ENCODE peak calls at places on chromosome X, in seven cellular contexts. One of them, this sample, is unnamed.

GRCh38 chrX:13081385-13082285 is 37.2 kb upstream of the FAM9C start:
- DNase-seq in HCT116: no peak
- DNase-seq in K562: no peak
- DNase-seq in H1: no peak
- DNase-seq in SK-N-SH: no peak
- DNase-seq in HepG2: no peak
- DNase-seq in GM12878: peak; percentile 77
- DNase-seq in this sample: no peak

GRCh38 chrX:148530464-148531077 is 30.2 kb downstream of the AFF2 start:
- DNase-seq in HCT116: no peak
- DNase-seq in K562: no peak
- DNase-seq in H1: no peak
- DNase-seq in SK-N-SH: no peak
- DNase-seq in HepG2: no peak
- DNase-seq in GM12878: no peak
- DNase-seq in this sample: no peak

GRCh38 chrX:110657073-110657472 is 138.5 kb downstream of the CHRDL1 start:
- DNase-seq in HCT116: no peak
- DNase-seq in K562: no peak
- DNase-seq in H1: no peak
- DNase-seq in SK-N-SH: no peak
- DNase-seq in HepG2: no peak
- DNase-seq in GM12878: no peak
- DNase-seq in this sample: no peak

GRCh38 chrX:142184756-142185602 is 20.1 kb downstream of the MAGEC2 start:
- DNase-seq in HCT116: no peak
- DNase-seq in K562: no peak
- DNase-seq in H1: no peak
- DNase-seq in SK-N-SH: no peak
- DNase-seq in HepG2: no peak
- DNase-seq in GM12878: no peak
- DNase-seq in this sample: no peak

GRCh38 chrX:72712094-72712755 is 1.9 kb downstream of the PHKA1 start:
- DNase-seq in HCT116: no peak
- DNase-seq in K562: peak; percentile 20
- DNase-seq in H1: no peak
- DNase-seq in SK-N-SH: peak; percentile 34
- DNase-seq in HepG2: no peak
- DNase-seq in GM12878: no peak
- DNase-seq in this sample: no peak

GRCh38 chrX:144006811-144007210 is 122.9 kb downstream of the UBE2NL start:
- DNase-seq in HCT116: no peak
- DNase-seq in K562: no peak
- DNase-seq in H1: no peak
- DNase-seq in SK-N-SH: no peak
- DNase-seq in HepG2: no peak
- DNase-seq in GM12878: no peak
- DNase-seq in this sample: peak; percentile 56

GRCh38 chrX:100356497-100356896 is 53.6 kb downstream of the PCDH19 start:
- DNase-seq in HCT116: no peak
- DNase-seq in K562: no peak
- DNase-seq in H1: no peak
- DNase-seq in SK-N-SH: no peak
- DNase-seq in HepG2: peak; percentile 2
- DNase-seq in GM12878: no peak
- DNase-seq in this sample: no peak

GRCh38 chrX:40784516-40785151 is 49.3 kb upstream of the MED14 start:
- DNase-seq in HCT116: no peak
- DNase-seq in K562: no peak
- DNase-seq in H1: no peak
- DNase-seq in SK-N-SH: no peak
- DNase-seq in HepG2: peak; percentile 63
- DNase-seq in GM12878: no peak
- DNase-seq in this sample: no peak

GRCh38 chrX:51420610-51421009 is 75.8 kb downstream of the NUDT11 start:
- DNase-seq in HCT116: peak; percentile 23
- DNase-seq in K562: peak; percentile 13
- DNase-seq in H1: no peak
- DNase-seq in SK-N-SH: peak; percentile 40
- DNase-seq in HepG2: peak; percentile 5
- DNase-seq in GM12878: no peak
- DNase-seq in this sample: no peak

GRCh38 chrX:39012561-39013209 is 211.4 kb downstream of the MID1IP1 start:
- DNase-seq in HCT116: no peak
- DNase-seq in K562: no peak
- DNase-seq in H1: no peak
- DNase-seq in SK-N-SH: peak; percentile 9
- DNase-seq in HepG2: no peak
- DNase-seq in GM12878: no peak
- DNase-seq in this sample: no peak

GRCh38 chrX:129932137-129932791 is 26.3 kb downstream of the UTP14A start:
- DNase-seq in HCT116: peak; percentile 81
- DNase-seq in K562: peak; percentile 97
- DNase-seq in H1: peak; percentile 64
- DNase-seq in SK-N-SH: peak; percentile 94
- DNase-seq in HepG2: peak; percentile 62
- DNase-seq in GM12878: peak; percentile 38
- DNase-seq in this sample: peak; percentile 78

GRCh38 chrX:46180258-46180687 is 364.9 kb downstream of the ZNF674 start:
- DNase-seq in HCT116: peak; percentile 85
- DNase-seq in K562: peak; percentile 11
- DNase-seq in H1: no peak
- DNase-seq in SK-N-SH: no peak
- DNase-seq in HepG2: peak; percentile 2
- DNase-seq in GM12878: peak; percentile 49
- DNase-seq in this sample: no peak
- TF ChIP-seq JUND in HCT116: peak; percentile 74
- TF ChIP-seq JUND in K562: no peak
- TF ChIP-seq JUND in H1: no peak
- TF ChIP-seq JUND in SK-N-SH: no peak
- TF ChIP-seq JUND in HepG2: no peak
- TF ChIP-seq JUND in GM12878: no peak
- TF ChIP-seq JUND in this sample: no peak

GRCh38 chrX:106391284-106391852 is 220.4 kb upstream of the RADX start:
- DNase-seq in HCT116: no peak
- DNase-seq in K562: no peak
- DNase-seq in H1: no peak
- DNase-seq in SK-N-SH: no peak
- DNase-seq in HepG2: no peak
- DNase-seq in GM12878: no peak
- DNase-seq in this sample: no peak
- TF ChIP-seq JUND in HCT116: no peak
- TF ChIP-seq JUND in K562: no peak
- TF ChIP-seq JUND in H1: no peak
- TF ChIP-seq JUND in SK-N-SH: no peak
- TF ChIP-seq JUND in HepG2: no peak
- TF ChIP-seq JUND in GM12878: no peak
- TF ChIP-seq JUND in this sample: no peak

GRCh38 chrX:67613366-67613765 is 69.5 kb downstream of the AR start:
- DNase-seq in HCT116: no peak
- DNase-seq in K562: no peak
- DNase-seq in H1: no peak
- DNase-seq in SK-N-SH: no peak
- DNase-seq in HepG2: no peak
- DNase-seq in GM12878: no peak
- DNase-seq in this sample: no peak

GRCh38 chrX:67610282-67610681 is 66.5 kb downstream of the AR start:
- DNase-seq in HCT116: no peak
- DNase-seq in K562: no peak
- DNase-seq in H1: no peak
- DNase-seq in SK-N-SH: no peak
- DNase-seq in HepG2: no peak
- DNase-seq in GM12878: no peak
- DNase-seq in this sample: no peak

GRCh38 chrX:67612231-67612630 is 68.4 kb downstream of the AR start:
- DNase-seq in HCT116: no peak
- DNase-seq in K562: no peak
- DNase-seq in H1: no peak
- DNase-seq in SK-N-SH: no peak
- DNase-seq in HepG2: no peak
- DNase-seq in GM12878: no peak
- DNase-seq in this sample: peak; percentile 51

GRCh38 chrX:67614006-67614405 is 70.2 kb downstream of the AR start:
- DNase-seq in HCT116: no peak
- DNase-seq in K562: no peak
- DNase-seq in H1: no peak
- DNase-seq in SK-N-SH: no peak
- DNase-seq in HepG2: no peak
- DNase-seq in GM12878: no peak
- DNase-seq in this sample: no peak

DNA sequence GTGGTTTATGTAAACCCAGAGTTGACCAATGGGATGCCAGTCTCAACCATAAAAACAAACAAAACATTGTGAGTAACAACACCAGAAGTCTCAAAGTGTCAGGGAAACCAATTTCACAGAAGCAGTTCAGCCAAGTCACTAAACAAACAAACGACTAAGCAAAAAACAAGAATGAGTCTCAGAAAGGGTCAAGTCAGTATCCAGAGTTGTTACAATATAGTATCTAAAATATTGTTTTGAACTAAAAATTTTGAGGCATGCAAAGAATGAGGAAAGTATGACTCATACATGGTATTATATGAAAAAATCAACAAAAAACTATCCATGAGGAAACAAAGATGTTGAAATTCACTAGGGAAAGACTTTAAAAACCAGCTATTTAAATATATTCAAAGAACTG is 70.6 kb downstream of the AR start:
- DNase-seq in HCT116: no peak
- DNase-seq in K562: no peak
- DNase-seq in H1: no peak
- DNase-seq in SK-N-SH: no peak
- DNase-seq in HepG2: no peak
- DNase-seq in GM12878: no peak
- DNase-seq in this sample: peak; percentile 27
- TF ChIP-seq JUND in HCT116: no peak
- TF ChIP-seq JUND in K562: no peak
- TF ChIP-seq JUND in H1: no peak
- TF ChIP-seq JUND in SK-N-SH: no peak
- TF ChIP-seq JUND in HepG2: no peak
- TF ChIP-seq JUND in GM12878: no peak
- TF ChIP-seq JUND in this sample: no peak

GRCh38 chrX:109624641-109625311 is at the start of gene KCNE5:
- DNase-seq in HCT116: no peak
- DNase-seq in K562: no peak
- DNase-seq in H1: no peak
- DNase-seq in SK-N-SH: peak; percentile 46
- DNase-seq in HepG2: no peak
- DNase-seq in GM12878: no peak
- DNase-seq in this sample: no peak
- TF ChIP-seq JUND in HCT116: no peak
- TF ChIP-seq JUND in K562: no peak
- TF ChIP-seq JUND in H1: no peak
- TF ChIP-seq JUND in SK-N-SH: no peak
- TF ChIP-seq JUND in HepG2: no peak
- TF ChIP-seq JUND in GM12878: no peak
- TF ChIP-seq JUND in this sample: no peak

GRCh38 chrX:134074151-134074550 is 88.8 kb upstream of the GPC3 start:
- DNase-seq in HCT116: no peak
- DNase-seq in K562: no peak
- DNase-seq in H1: no peak
- DNase-seq in SK-N-SH: no peak
- DNase-seq in HepG2: peak; percentile 2
- DNase-seq in GM12878: no peak
- DNase-seq in this sample: no peak
- TF ChIP-seq JUND in HCT116: no peak
- TF ChIP-seq JUND in K562: no peak
- TF ChIP-seq JUND in H1: no peak
- TF ChIP-seq JUND in SK-N-SH: no peak
- TF ChIP-seq JUND in HepG2: no peak
- TF ChIP-seq JUND in GM12878: no peak
- TF ChIP-seq JUND in this sample: no peak

This sample was measured in T47D.